ENCODE peak calls at places on chromosomes 13 and 19, in ten cellular contexts. U, T, E, R, Z, V, C, Q, A and L are unnamed samples.

GRCh38 chr19:41564515-41565383 is 11.2 kb upstream of the CEACAM21 start:
- DNase-seq in U (no peak), T (no peak), E (no peak), R (no peak), Z (no peak), V (no peak), C (no peak), Q (no peak), A (no peak), L (no peak)

GRCh38 chr19:1062387-1063029 is 4.5 kb upstream of the ARHGAP45 start:
- DNase-seq in U (no peak), T (no peak), E (no peak), R (no peak), Z (peak), V (no peak), C (no peak), Q (no peak), A (no peak), L (no peak)

GRCh38 chr13:26881154-26881553 is 120.6 kb upstream of the GPR12 start:
- DNase-seq in U (peak), T (no peak), E (peak), R (no peak), Z (no peak), V (no peak), C (peak), Q (no peak), A (no peak), L (peak)

GRCh38 chr13:48504606-48505369 is 28.1 kb downstream of the RCBTB2 start:
- DNase-seq in U (no peak), T (peak), E (no peak), R (no peak), Z (no peak), V (no peak), C (no peak), Q (no peak), A (no peak), L (no peak)

GRCh38 chr13:94199135-94199534 is 280.3 kb downstream of the DCT start:
- DNase-seq in U (no peak), T (no peak), E (no peak), R (no peak), Z (no peak), V (no peak), C (no peak), Q (no peak), A (no peak), L (no peak)

GRCh38 chr13:80082396-80083096 is 258.4 kb downstream of the SPRY2 start:
- DNase-seq in U (peak), T (no peak), E (peak), R (peak), Z (no peak), V (peak), C (peak), Q (no peak), A (no peak), L (peak)

GRCh38 chr13:79481685-79482052 is 714 bp downstream of the NDFIP2 start:
- DNase-seq in U (peak), T (peak), E (peak), R (no peak), Z (no peak), V (peak), C (peak), Q (no peak), A (peak), L (no peak)

GRCh38 chr19:33348301-33349010 is 25.1 kb upstream of the CEBPG start:
- DNase-seq in U (peak), T (no peak), E (no peak), R (no peak), Z (no peak), V (peak), C (peak), Q (no peak), A (no peak), L (no peak)

GRCh38 chr19:35169226-35169995 is 14.9 kb downstream of the FXYD5 start:
- DNase-seq in U (no peak), T (no peak), E (no peak), R (no peak), Z (no peak), V (no peak), C (no peak), Q (no peak), A (no peak), L (no peak)

GRCh38 chr13:62302341-62302740 is 886.7 kb upstream of the PCDH20 start:
- DNase-seq in U (no peak), T (no peak), E (no peak), R (no peak), Z (no peak), V (peak), C (no peak), Q (no peak), A (no peak), L (no peak)

GRCh38 chr13:91154954-91155353 is 192.5 kb upstream of the MIR17HG start:
- DNase-seq in U (no peak), T (no peak), E (peak), R (no peak), Z (no peak), V (no peak), C (no peak), Q (no peak), A (no peak), L (no peak)

GRCh38 chr13:44575741-44576395 is at the start of gene TSC22D1:
- DNase-seq in U (peak), T (peak), E (peak), R (peak), Z (peak), V (peak), C (peak), Q (peak), A (peak), L (peak)

GRCh38 chr19:18340237-18340989 is at the start of gene PGPEP1:
- DNase-seq in U (peak), T (peak), E (peak), R (peak), Z (peak), V (peak), C (peak), Q (peak), A (peak), L (no peak)

GRCh38 chr19:15123900-15124299 is 16.7 kb downstream of the SYDE1 start:
- DNase-seq in U (no peak), T (no peak), E (no peak), R (no peak), Z (no peak), V (no peak), C (no peak), Q (no peak), A (peak), L (peak)

GRCh38 chr19:36142046-36142445 is 2.2 kb downstream of the CAPNS1 start:
- DNase-seq in U (no peak), T (no peak), E (no peak), R (no peak), Z (no peak), V (no peak), C (no peak), Q (no peak), A (no peak), L (no peak)

GRCh38 chr13:80276371-80277289 is 64.3 kb downstream of the SPRY2 start:
- DNase-seq in U (peak), T (no peak), E (peak), R (peak), Z (peak), V (peak), C (peak), Q (no peak), A (peak), L (no peak)

GRCh38 chr13:36124236-36124822 is 6.9 kb downstream of the DCLK1 start:
- DNase-seq in U (peak), T (no peak), E (peak), R (peak), Z (no peak), V (no peak), C (peak), Q (no peak), A (peak), L (peak)

GRCh38 chr13:21849323-21849722 is 178.4 kb downstream of the FGF9 start:
- DNase-seq in U (no peak), T (peak), E (peak), R (peak), Z (peak), V (peak), C (peak), Q (no peak), A (peak), L (no peak)

GRCh38 chr19:4971424-4971793 is 2.5 kb downstream of the KDM4B start:
- DNase-seq in U (no peak), T (no peak), E (peak), R (no peak), Z (peak), V (peak), C (peak), Q (no peak), A (peak), L (no peak)

GRCh38 chr19:4896372-4896771 is 6.3 kb downstream of the ARRDC5 start:
- DNase-seq in U (no peak), T (no peak), E (peak), R (peak), Z (no peak), V (peak), C (peak), Q (no peak), A (no peak), L (no peak)

GRCh38 chr13:73997964-73998363 is 136.2 kb downstream of the KLF12 start:
- DNase-seq in U (no peak), T (no peak), E (no peak), R (no peak), Z (no peak), V (no peak), C (no peak), Q (no peak), A (no peak), L (no peak)

GRCh38 chr19:40592170-40592569 is 9.0 kb upstream of the LTBP4 start:
- DNase-seq in U (peak), T (no peak), E (peak), R (peak), Z (no peak), V (peak), C (peak), Q (no peak), A (peak), L (peak)